ENCODE peak calls at places on chromosomes 3 and 15, in six cellular contexts. I is uterus, T is GM06990, M is tibial artery, U is sigmoid colon, R is B cell. W is an unnamed sample.

GRCh38 chr3:52824037-52824436 is 6.4 kb downstream of the ITIH4 start:
- DNase-seq in U (no peak), T (no peak), M (no peak), R (no peak), I (no peak), W (no peak)

GRCh38 chr3:36874351-36874874 is 70.4 kb downstream of the TRANK1 start:
- DNase-seq in R (no peak), T (no peak), I (no peak), M (no peak), U (no peak), W (no peak)

GRCh38 chr3:157531301-157531660 is 28.1 kb upstream of the VEPH1 start:
- DNase-seq in T (no peak), U (no peak), M (no peak), I (no peak), R (no peak), W (no peak)

GRCh38 chr15:70245932-70246622 is 148.4 kb upstream of the TLE3 start:
- DNase-seq in T (no peak), U (peak; percentile 69), R (no peak), M (peak; percentile 47), I (no peak), W (no peak)

GRCh38 chr3:49747792-49748480 is 24.2 kb upstream of the GMPPB start:
- DNase-seq in R (no peak), T (no peak), M (no peak), I (no peak), U (no peak), W (no peak)

GRCh38 chr3:3665961-3666640 is 133.1 kb upstream of the LRRN1 start:
- DNase-seq in I (no peak), T (peak; percentile 40), M (no peak), U (no peak), R (no peak), W (peak; percentile 9)

GRCh38 chr3:186097663-186098451 is 11.0 kb downstream of the ETV5 start:
- DNase-seq in R (no peak), T (no peak), M (peak; percentile 43), U (peak; percentile 73), I (no peak), W (no peak)

GRCh38 chr15:31214864-31215489 is 111.7 kb upstream of the KLF13 start:
- DNase-seq in T (no peak), R (no peak), U (peak; percentile 89), M (peak; percentile 74), I (peak; percentile 63), W (no peak)

GRCh38 chr3:64909757-64910475 is 222.1 kb upstream of the ADAMTS9 start:
- DNase-seq in M (no peak), U (no peak), T (no peak), I (no peak), R (no peak), W (no peak)

GRCh38 chr3:191329654-191330308 is 545 bp downstream of the UTS2B start:
- DNase-seq in U (peak; percentile 69), R (no peak), I (peak; percentile 38), M (peak; percentile 34), T (peak; percentile 68), W (no peak)

GRCh38 chr3:191327526-191327925 is 1.7 kb upstream of the CCDC50 start:
- DNase-seq in R (no peak), U (no peak), I (no peak), T (no peak), M (no peak), W (no peak)

GRCh38 chr3:191330309-191330712 is at the start of gene UTS2B:
- DNase-seq in U (no peak), T (peak; percentile 19), I (peak; percentile 25), M (no peak), R (no peak), W (no peak)

GRCh38 chr3:191328383-191328962 is 721 bp upstream of the CCDC50 start:
- DNase-seq in R (no peak), I (no peak), T (no peak), U (no peak), M (no peak), W (no peak)

DNA sequence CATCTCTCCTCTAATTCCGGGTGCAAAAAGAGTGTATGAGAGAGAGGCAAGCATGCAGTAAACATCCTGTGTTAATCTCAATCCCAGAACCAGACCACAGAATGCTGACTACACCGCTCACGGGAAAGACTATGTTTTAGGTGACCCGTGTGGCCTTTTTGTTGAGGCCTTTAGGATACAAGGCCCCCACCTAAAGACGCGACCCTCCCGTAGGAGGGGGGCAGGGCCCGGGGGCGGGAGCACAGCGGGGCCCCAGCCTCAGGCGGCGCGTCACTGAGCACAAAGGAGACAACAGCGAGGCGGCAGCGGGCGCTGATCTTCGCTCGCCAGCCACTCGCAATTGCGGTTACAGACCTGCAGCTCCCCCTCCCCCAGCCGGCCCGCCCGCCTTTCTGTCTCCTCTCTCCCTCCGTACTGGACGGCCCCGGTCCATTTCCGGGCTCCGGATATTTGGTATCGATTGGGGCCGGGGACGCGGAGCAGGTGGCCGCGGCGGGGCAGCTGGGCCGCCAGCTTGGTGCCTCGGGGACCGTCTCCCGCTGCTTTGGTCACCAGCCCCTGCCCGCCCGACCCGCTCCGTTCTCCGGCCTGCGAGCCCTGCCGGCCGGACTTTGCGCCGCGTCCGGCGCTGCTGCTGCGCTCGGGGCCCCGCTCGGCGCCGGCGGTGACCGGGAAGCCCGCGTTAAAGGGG is at the start of gene CCDC50:
- DNase-seq in T (peak; percentile 86), U (peak; percentile 93), R (peak; percentile 83), I (peak; percentile 85), M (peak; percentile 86), W (peak; percentile 87)
- TF ChIP-seq CTCF in T (no peak), U (no peak), R (no peak), I (no peak), M (no peak), W (no peak)

GRCh38 chr3:142849148-142849547 is 39.7 kb downstream of the PCOLCE2 start:
- DNase-seq in U (no peak), T (no peak), M (no peak), I (no peak), R (no peak), W (no peak)

GRCh38 chr3:142846779-142847577 is 41.9 kb downstream of the PCOLCE2 start:
- DNase-seq in M (no peak), R (no peak), T (no peak), U (no peak), I (no peak), W (no peak)

GRCh38 chr3:142844339-142844977 is 44.4 kb downstream of the PCOLCE2 start:
- DNase-seq in T (no peak), I (no peak), M (no peak), U (no peak), R (no peak), W (peak; percentile 35)
- TF ChIP-seq CTCF in T (peak; percentile 53), I (no peak), M (no peak), U (no peak), R (peak; percentile 40), W (peak; percentile 36)

DNA sequence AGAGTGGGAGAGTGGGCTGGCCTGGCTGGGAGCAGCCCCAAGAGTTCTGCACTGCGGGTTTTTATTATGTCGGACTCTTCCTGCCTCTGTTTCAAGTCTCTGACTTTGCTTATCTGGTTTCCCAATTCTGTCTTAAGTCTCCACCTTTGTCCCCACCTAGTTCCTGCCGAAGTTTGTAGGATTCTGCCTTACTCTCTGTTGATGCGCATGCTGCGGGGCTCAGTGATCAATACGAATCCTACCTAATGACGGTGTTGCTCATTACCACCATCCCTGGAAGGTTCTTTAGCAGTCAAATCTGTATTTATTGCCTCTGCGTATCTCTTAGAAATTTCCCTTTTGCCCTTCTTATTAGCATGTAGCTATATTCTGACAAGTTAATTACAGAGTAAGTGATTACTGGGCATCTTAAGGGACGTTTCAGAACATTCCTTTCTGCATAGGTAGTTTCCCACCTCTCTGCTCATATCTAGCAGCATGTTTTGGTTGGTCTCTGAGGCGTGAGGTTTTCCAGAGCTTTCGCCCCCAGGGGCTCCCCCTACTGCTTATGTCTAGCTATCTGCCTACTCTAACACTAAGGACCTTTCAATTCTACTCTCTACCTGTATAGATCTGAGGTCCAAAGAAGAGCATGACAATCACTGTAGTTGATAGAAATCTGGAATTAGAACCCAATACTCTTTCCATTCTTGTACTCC is 236.0 kb upstream of the EIF1B start:
- DNase-seq in U (no peak), R (no peak), M (no peak), T (no peak), I (no peak), W (no peak)
- TF ChIP-seq CTCF in U (no peak), R (no peak), M (no peak), T (no peak), I (no peak), W (no peak)

GRCh38 chr15:73700041-73700842 is 16.1 kb downstream of the CD276 start:
- DNase-seq in U (peak; percentile 89), T (peak; percentile 37), I (peak; percentile 82), R (peak; percentile 77), M (peak; percentile 71), W (peak; percentile 79)
- TF ChIP-seq CTCF in U (peak; percentile 89), T (peak; percentile 93), I (peak; percentile 89), R (peak; percentile 90), M (peak; percentile 93), W (peak; percentile 94)

GRCh38 chr3:46438831-46439230 is 25.9 kb downstream of the LTF start:
- DNase-seq in T (no peak), I (no peak), U (no peak), R (no peak), M (no peak), W (no peak)

GRCh38 chr3:46448721-46449120 is 16.0 kb downstream of the LTF start:
- DNase-seq in U (no peak), R (no peak), I (no peak), M (no peak), T (no peak), W (no peak)

GRCh38 chr3:46440531-46441294 is 24.0 kb downstream of the LTF start:
- DNase-seq in M (no peak), T (peak; percentile 28), R (peak; percentile 43), U (no peak), I (no peak), W (peak; percentile 43)

GRCh38 chr3:46447535-46447934 is 17.2 kb downstream of the LTF start:
- DNase-seq in M (no peak), U (no peak), I (no peak), T (no peak), R (no peak), W (no peak)

GRCh38 chr3:46442591-46443530 is 21.8 kb downstream of the LTF start:
- DNase-seq in R (no peak), M (no peak), I (peak; percentile 42), T (no peak), U (no peak), W (peak; percentile 49)
- TF ChIP-seq CTCF in R (peak; percentile 72), M (no peak), I (peak; percentile 44), T (no peak), U (no peak), W (peak; percentile 75)

DNA sequence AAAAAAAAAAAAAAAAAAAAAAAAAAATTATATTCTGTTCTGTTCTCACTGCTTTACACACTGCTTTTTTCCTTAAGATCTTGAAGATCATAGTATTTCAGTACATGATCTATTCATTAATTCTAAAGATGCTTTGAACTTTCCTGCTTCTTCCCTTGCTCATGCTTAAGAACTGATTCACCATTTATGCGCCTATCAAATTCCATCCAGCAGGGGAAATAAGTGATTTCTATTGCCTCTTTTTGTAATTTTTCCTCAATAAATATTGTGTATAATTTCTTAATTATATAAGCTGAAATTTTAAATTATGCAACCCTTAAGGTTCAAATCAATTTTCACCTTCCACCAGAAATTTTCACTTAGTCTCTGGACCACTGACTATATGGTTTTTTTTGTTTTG is 10.6 kb downstream of the DENND6A start:
- DNase-seq in R (no peak), I (no peak), M (no peak), T (no peak), U (no peak), W (no peak)
- TF ChIP-seq CTCF in R (no peak), I (no peak), M (no peak), T (no peak), U (no peak), W (no peak)

W was measured in GM10248.